ENCODE peak calls at places on chromosomes 16 and 17, in four cellular contexts. One of them, this sample, is unnamed.
A peak's percentile ranks its signal among the peaks of the same experiment; 100 is the strongest.

GRCh38 chr16:68387301-68387700 is 61.0 kb downstream of the SMPD3 start:
- DNase-seq in neuronal stem cell: no peak
- DNase-seq in mesendoderm: no peak
- DNase-seq in IMR-90: no peak
- DNase-seq in this sample: no peak

GRCh38 chr17:57541472-57542394 is 203.4 kb downstream of the CCDC182 start:
- DNase-seq in neuronal stem cell: no peak
- DNase-seq in mesendoderm: no peak
- DNase-seq in IMR-90: peak; percentile 50
- DNase-seq in this sample: peak; percentile 65

GRCh38 chr16:31190818-31191444 is 11.0 kb downstream of the FUS start:
- DNase-seq in neuronal stem cell: no peak
- DNase-seq in mesendoderm: no peak
- DNase-seq in IMR-90: no peak
- DNase-seq in this sample: no peak

GRCh38 chr16:11354733-11355574 is 9.7 kb downstream of the RMI2 start:
- DNase-seq in neuronal stem cell: no peak
- DNase-seq in mesendoderm: no peak
- DNase-seq in IMR-90: peak; percentile 92
- DNase-seq in this sample: no peak

GRCh38 chr16:50548659-50549560 is 714 bp downstream of the NKD1 start:
- DNase-seq in neuronal stem cell: peak; percentile 39
- DNase-seq in mesendoderm: no peak
- DNase-seq in IMR-90: no peak
- DNase-seq in this sample: no peak

GRCh38 chr17:21351366-21352065 is 24.6 kb upstream of the KCNJ12 start:
- DNase-seq in neuronal stem cell: no peak
- DNase-seq in mesendoderm: no peak
- DNase-seq in IMR-90: no peak
- DNase-seq in this sample: no peak

GRCh38 chr16:22161999-22162657 is at the start of gene SDR42E2:
- DNase-seq in neuronal stem cell: no peak
- DNase-seq in mesendoderm: peak; percentile 60
- DNase-seq in IMR-90: no peak
- DNase-seq in this sample: peak; percentile 24

GRCh38 chr16:81586421-81586820 is 141.8 kb downstream of the CMIP start:
- DNase-seq in neuronal stem cell: no peak
- DNase-seq in mesendoderm: peak; percentile 71
- DNase-seq in IMR-90: peak; percentile 33
- DNase-seq in this sample: peak; percentile 83

GRCh38 chr17:82859431-82860403 is 19.9 kb upstream of the ZNF750 start:
- DNase-seq in neuronal stem cell: no peak
- DNase-seq in mesendoderm: peak; percentile 73
- DNase-seq in IMR-90: peak; percentile 70
- DNase-seq in this sample: peak; percentile 75

GRCh38 chr16:84278968-84279367 is 15.7 kb upstream of the WFDC1 start:
- DNase-seq in neuronal stem cell: peak; percentile 46
- DNase-seq in mesendoderm: peak; percentile 68
- DNase-seq in IMR-90: no peak
- DNase-seq in this sample: no peak

GRCh38 chr17:47330548-47330947 is 6.8 kb downstream of the EFCAB13 start:
- DNase-seq in neuronal stem cell: no peak
- DNase-seq in mesendoderm: no peak
- DNase-seq in IMR-90: no peak
- DNase-seq in this sample: no peak

GRCh38 chr17:77466140-77466539 is 325.4 kb downstream of the SEC14L1 start:
- DNase-seq in neuronal stem cell: no peak
- DNase-seq in mesendoderm: peak; percentile 96
- DNase-seq in IMR-90: no peak
- DNase-seq in this sample: no peak

GRCh38 chr17:74972107-74972972 is at the start of gene HID1:
- DNase-seq in neuronal stem cell: peak; percentile 68
- DNase-seq in mesendoderm: peak; percentile 74
- DNase-seq in IMR-90: no peak
- DNase-seq in this sample: no peak

GRCh38 chr17:29589524-29590260 is at the start of gene GIT1:
- DNase-seq in neuronal stem cell: peak; percentile 87
- DNase-seq in mesendoderm: peak; percentile 91
- DNase-seq in IMR-90: peak; percentile 78
- DNase-seq in this sample: peak; percentile 71

GRCh38 chr16:89012622-89012995 is 35.6 kb upstream of the CBFA2T3 start:
- DNase-seq in neuronal stem cell: no peak
- DNase-seq in mesendoderm: no peak
- DNase-seq in IMR-90: no peak
- DNase-seq in this sample: no peak

GRCh38 chr17:82493517-82493840 is 26.1 kb upstream of the FOXK2 start:
- DNase-seq in neuronal stem cell: no peak
- DNase-seq in mesendoderm: peak; percentile 19
- DNase-seq in IMR-90: no peak
- DNase-seq in this sample: no peak

DNA sequence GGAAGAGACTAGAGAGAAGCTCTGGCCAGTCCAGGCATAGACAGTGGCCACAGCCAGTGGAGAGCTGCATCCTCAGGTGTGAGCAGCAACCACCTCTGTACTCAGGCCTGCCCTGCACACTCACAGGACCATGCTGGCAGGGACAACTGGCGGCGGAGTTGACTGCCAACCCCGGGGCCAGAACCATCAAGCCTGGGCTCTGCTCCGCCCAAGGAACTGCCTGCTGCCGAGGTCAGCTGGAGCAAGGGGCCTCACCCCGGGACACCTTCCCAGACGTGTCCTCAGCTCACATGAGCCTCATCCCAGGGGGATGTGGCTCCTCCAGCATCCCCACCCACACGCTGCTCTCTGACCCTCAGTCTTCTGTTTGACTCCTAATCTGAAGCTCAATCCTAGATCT is 3.2 kb downstream of the RHBDF1 start:
- DNase-seq in neuronal stem cell: no peak
- DNase-seq in mesendoderm: no peak
- DNase-seq in IMR-90: no peak
- DNase-seq in this sample: no peak
- H2BK5ac ChIP-seq in neuronal stem cell: peak overlapping the region; percentile 87
- H2BK5ac ChIP-seq in mesendoderm: no peak overlapping the region
- H2BK5ac ChIP-seq in IMR-90: no peak overlapping the region
- H2BK5ac ChIP-seq in this sample: no peak overlapping the region

GRCh38 chr17:80751070-80751459 is 206.4 kb downstream of the RPTOR start:
- DNase-seq in neuronal stem cell: no peak
- DNase-seq in mesendoderm: no peak
- DNase-seq in IMR-90: peak; percentile 16
- DNase-seq in this sample: no peak
- H2BK5ac ChIP-seq in neuronal stem cell: no peak overlapping the region
- H2BK5ac ChIP-seq in mesendoderm: no peak overlapping the region
- H2BK5ac ChIP-seq in IMR-90: peak overlapping the region; percentile 90
- H2BK5ac ChIP-seq in this sample: peak overlapping the region; percentile 17

DNA sequence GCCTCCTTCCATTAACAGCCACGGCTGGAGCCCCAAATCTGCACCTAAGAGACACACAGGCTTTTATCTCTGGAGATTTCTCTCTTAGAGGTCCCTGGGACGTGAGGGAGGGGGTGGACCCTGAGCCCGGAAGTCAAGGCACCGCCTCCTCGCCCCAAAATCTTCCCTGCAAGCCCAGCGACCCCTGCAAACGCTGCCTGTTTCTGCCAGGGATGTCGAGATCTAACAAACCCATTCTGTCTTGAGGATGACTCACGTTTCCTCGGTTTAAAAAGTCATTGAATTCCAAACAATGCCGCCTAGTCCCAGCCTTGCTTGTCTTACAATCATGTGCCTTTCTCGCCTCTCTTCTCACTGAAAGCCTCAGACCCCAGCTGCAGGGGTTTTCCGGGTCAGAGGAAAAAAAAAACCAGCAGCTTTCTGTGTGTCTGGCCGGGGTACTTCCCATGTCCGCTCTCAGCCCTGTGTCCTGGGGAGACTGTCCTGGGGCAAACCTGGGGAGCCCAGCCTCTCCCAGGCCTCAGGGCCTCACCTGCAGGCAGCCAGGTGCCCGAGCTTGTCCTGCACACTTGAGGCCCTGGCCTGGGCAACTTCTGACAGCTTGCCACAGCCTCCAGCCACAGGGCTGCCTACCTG is 15.4 kb downstream of the ARL2BP start:
- DNase-seq in neuronal stem cell: peak; percentile 81
- DNase-seq in mesendoderm: peak; percentile 91
- DNase-seq in IMR-90: peak; percentile 82
- DNase-seq in this sample: peak; percentile 21
- H2BK5ac ChIP-seq in neuronal stem cell: peak overlapping the region; percentile 95
- H2BK5ac ChIP-seq in mesendoderm: peak overlapping the region; percentile 59
- H2BK5ac ChIP-seq in IMR-90: no peak overlapping the region
- H2BK5ac ChIP-seq in this sample: no peak overlapping the region

GRCh38 chr16:85579883-85580607 is 33.1 kb upstream of the GSE1 start:
- DNase-seq in neuronal stem cell: no peak
- DNase-seq in mesendoderm: no peak
- DNase-seq in IMR-90: no peak
- DNase-seq in this sample: no peak
- H2BK5ac ChIP-seq in neuronal stem cell: no peak overlapping the region
- H2BK5ac ChIP-seq in mesendoderm: no peak overlapping the region
- H2BK5ac ChIP-seq in IMR-90: no peak overlapping the region
- H2BK5ac ChIP-seq in this sample: no peak overlapping the region